ENCODE peak calls at places on chromosome 3, in four cellular contexts. Z is OCI-LY7, C is Caco-2, W is pancreas. H is an unnamed sample. For H3K4me1, the result is how much of the 10 kb centered on the place peaks cover.

GRCh38 chr3:170989100-170989648 is 37.3 kb downstream of the SLC2A2 start:
- DNase-seq in C (peak), Z (no peak), W (no peak), H (no peak)

GRCh38 chr3:60912142-60912541 is 339.1 kb downstream of the FHIT start:
- DNase-seq in Z (no peak), W (no peak), C (no peak), H (no peak)

GRCh38 chr3:171459130-171459941 is 869 bp downstream of the TNIK start:
- DNase-seq in Z (no peak), C (no peak), W (peak), H (no peak)

GRCh38 chr3:2390926-2391532 is 292.4 kb downstream of the CNTN4 start:
- DNase-seq in Z (no peak), W (no peak), C (no peak), H (no peak)

GRCh38 chr3:126859415-126860246 is 123.3 kb upstream of the PLXNA1 start:
- DNase-seq in C (no peak), W (no peak), Z (no peak), H (no peak)

GRCh38 chr3:42711491-42712343 is 9.1 kb upstream of the HHATL start:
- DNase-seq in C (peak), W (no peak), Z (no peak), H (no peak)

GRCh38 chr3:146308222-146308621 is 57.3 kb upstream of the PLSCR4 start:
- DNase-seq in Z (no peak), C (no peak), W (no peak), H (no peak)

GRCh38 chr3:8499181-8499611 is 2.4 kb upstream of the LMCD1 start:
- DNase-seq in C (no peak), Z (no peak), W (peak), H (no peak)

GRCh38 chr3:80086426-80086825 is 318.6 kb upstream of the ROBO1 start:
- DNase-seq in W (no peak), C (no peak), Z (no peak), H (no peak)
- H3K4me1 ChIP-seq in W (under half), C (under half), Z (under half), H (under half)

DNA sequence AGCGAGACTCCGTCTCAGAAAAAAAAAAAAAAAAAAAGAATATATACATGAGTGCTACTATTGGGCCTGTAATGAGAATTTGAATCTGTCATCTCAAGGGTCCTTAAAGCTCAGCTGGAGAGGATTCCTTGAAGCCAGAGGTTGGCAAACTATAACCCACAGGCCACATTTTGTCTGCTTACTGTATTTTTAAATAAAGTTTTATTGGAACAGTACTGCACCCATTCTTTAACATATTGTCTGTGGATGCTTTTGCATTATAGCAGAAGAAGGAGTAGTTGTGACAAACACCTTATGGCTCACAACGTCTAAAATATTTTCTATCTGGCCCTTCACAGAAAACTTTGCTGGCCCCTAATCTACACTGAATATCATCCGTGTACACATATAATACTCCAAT is 60.7 kb downstream of the SGO1 start:
- DNase-seq in Z (no peak), C (no peak), W (no peak), H (no peak)
- H3K4me1 ChIP-seq in Z (under half), C (under half), W (under half), H (under half)

GRCh38 chr3:11297126-11297525 is 24.9 kb downstream of the ATG7 start:
- DNase-seq in C (no peak), W (no peak), Z (no peak), H (no peak)

GRCh38 chr3:11304160-11304559 is 32.0 kb downstream of the ATG7 start:
- DNase-seq in C (no peak), Z (no peak), W (no peak), H (no peak)

GRCh38 chr3:11302444-11302843 is 30.2 kb downstream of the ATG7 start:
- DNase-seq in C (no peak), Z (no peak), W (no peak), H (no peak)

GRCh38 chr3:11305509-11305908 is 33.3 kb downstream of the ATG7 start:
- DNase-seq in Z (no peak), C (no peak), W (no peak), H (no peak)

GRCh38 chr3:11300970-11301369 is 28.8 kb downstream of the ATG7 start:
- DNase-seq in Z (no peak), C (no peak), W (no peak), H (no peak)
- H3K4me1 ChIP-seq in Z (under half), C (under half), W (under half), H (under half)

DNA sequence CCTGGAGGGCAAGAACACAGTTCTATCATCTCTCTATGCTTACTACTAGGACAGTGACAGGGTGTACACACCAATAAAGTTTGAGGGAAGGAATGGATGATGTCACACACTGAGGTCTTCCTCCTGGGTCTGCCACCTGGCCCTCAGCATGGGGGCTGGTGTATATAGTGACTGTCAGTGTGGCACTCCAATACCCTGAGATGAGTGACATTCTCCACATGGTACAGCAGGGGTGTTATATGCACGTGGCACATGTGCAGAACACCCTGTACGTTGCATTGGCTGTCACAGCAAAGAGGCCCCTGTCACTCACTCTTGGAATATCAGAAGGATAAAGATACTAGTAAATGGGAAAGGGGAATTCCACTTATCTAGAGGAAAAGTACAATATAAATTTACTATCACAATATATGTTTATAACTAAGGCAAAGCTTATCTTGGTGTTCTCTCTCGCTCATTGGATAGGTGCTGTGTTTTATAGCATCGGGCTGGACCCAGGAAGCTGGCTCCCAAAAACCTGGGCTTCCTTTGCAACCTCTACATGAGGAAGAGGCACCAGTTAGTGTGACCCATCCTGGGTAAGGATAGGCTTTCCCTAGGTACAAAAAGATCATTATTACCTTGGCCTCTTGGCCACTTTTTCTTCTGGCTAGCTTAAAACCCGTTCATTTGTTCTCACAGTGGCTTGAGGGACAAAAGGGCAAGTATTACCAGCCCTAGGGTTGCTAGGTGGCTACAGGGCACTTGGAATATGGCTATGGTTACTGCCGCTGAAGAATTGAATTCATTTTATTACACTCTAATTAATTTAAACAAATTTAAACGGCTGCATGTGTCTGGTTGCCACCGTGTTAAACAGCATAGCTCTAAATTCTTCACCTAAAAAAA is 54.8 kb upstream of the HES1 start:
- DNase-seq in Z (no peak), W (no peak), C (no peak), H (no peak)
- H3K4me1 ChIP-seq in Z (under half), W (under half), C (under half), H (under half)

H was measured in DND-41.